ENCODE peak calls at places on chromosomes 2 and 18, in four cellular contexts. U, X, R and K are unnamed samples.

GRCh38 chr2:5869871-5870375 is 177.7 kb downstream of the SOX11 start:
- DNase-seq in U (no peak), X (no peak), R (no peak), K (no peak)

GRCh38 chr18:11104307-11104706 is 45.1 kb downstream of the PIEZO2 start:
- DNase-seq in U (no peak), X (no peak), R (no peak), K (no peak)

GRCh38 chr18:6203791-6204190 is 210.9 kb downstream of the L3MBTL4 start:
- DNase-seq in U (no peak), X (no peak), R (no peak), K (no peak)

GRCh38 chr2:209517436-209517835 is 93.6 kb downstream of the MAP2 start:
- DNase-seq in U (no peak), X (no peak), R (no peak), K (no peak)

GRCh38 chr2:16135196-16135912 is 195.0 kb downstream of the MYCN start:
- DNase-seq in U (no peak), X (no peak), R (peak), K (no peak)

GRCh38 chr2:66126936-66127527 is 307.9 kb upstream of the MEIS1 start:
- DNase-seq in U (no peak), X (no peak), R (no peak), K (no peak)

GRCh38 chr2:69770193-69770702 is 28.3 kb downstream of the ANXA4 start:
- DNase-seq in U (peak), X (peak), R (no peak), K (no peak)

GRCh38 chr2:132621131-132621875 is 48.7 kb downstream of the LYPD1 start:
- DNase-seq in U (no peak), X (no peak), R (no peak), K (no peak)

GRCh38 chr2:190407246-190407661 is 901 bp upstream of the MFSD6 start:
- DNase-seq in U (no peak), X (no peak), R (no peak), K (no peak)

GRCh38 chr18:76368976-76369375 is 126.1 kb downstream of the ZNF516 start:
- DNase-seq in U (no peak), X (no peak), R (no peak), K (no peak)

GRCh38 chr2:207253946-207254345 is 88.2 kb upstream of the KLF7 start:
- DNase-seq in U (peak), X (peak), R (no peak), K (no peak)

GRCh38 chr2:218895758-218896500 is 15.3 kb downstream of the WNT10A start:
- DNase-seq in U (no peak), X (no peak), R (no peak), K (no peak)

GRCh38 chr2:3071645-3072044 is 306.0 kb downstream of the EIPR1 start:
- DNase-seq in U (no peak), X (no peak), R (no peak), K (no peak)

GRCh38 chr2:150567771-150568278 is 80.4 kb upstream of the RND3 start:
- DNase-seq in U (peak), X (peak), R (no peak), K (no peak)

GRCh38 chr2:224543939-224544338 is 41.2 kb downstream of the CUL3 start:
- DNase-seq in U (no peak), X (no peak), R (no peak), K (no peak)

GRCh38 chr2:21194828-21195227 is 71.1 kb downstream of the TDRD15 start:
- DNase-seq in U (no peak), X (no peak), R (no peak), K (no peak)

GRCh38 chr2:237497820-237498128 is 10.7 kb downstream of the MLPH start:
- DNase-seq in U (no peak), X (no peak), R (no peak), K (no peak)

GRCh38 chr18:79802298-79802697 is 4.6 kb downstream of the KCNG2 start:
- DNase-seq in U (no peak), X (no peak), R (no peak), K (no peak)

GRCh38 chr2:175837046-175837445 is 165.0 kb downstream of the LNPK start:
- DNase-seq in U (peak), X (peak), R (no peak), K (no peak)

GRCh38 chr2:222514901-222515300 is 90.6 kb downstream of the SGPP2 start:
- DNase-seq in U (no peak), X (no peak), R (no peak), K (no peak)

GRCh38 chr2:58313926-58314325 is 72.8 kb upstream of the FANCL start:
- DNase-seq in U (no peak), X (no peak), R (no peak), K (no peak)

GRCh38 chr2:168152902-168153301 is 94.5 kb downstream of the STK39 start:
- DNase-seq in U (no peak), X (no peak), R (no peak), K (no peak)

GRCh38 chr2:85744771-85745601 is 8.8 kb upstream of the ATOH8 start:
- DNase-seq in U (no peak), X (peak), R (no peak), K (no peak)

GRCh38 chr2:96342085-96342484 is 6.5 kb downstream of the NCAPH start:
- DNase-seq in U (peak), X (peak), R (no peak), K (no peak)

GRCh38 chr2:111054791-111055627 is 65.7 kb upstream of the BCL2L11 start:
- DNase-seq in U (no peak), X (peak), R (no peak), K (no peak)

GRCh38 chr18:8657050-8657820 is 48.0 kb downstream of the RAB12 start:
- DNase-seq in U (no peak), X (no peak), R (peak), K (no peak)

GRCh38 chr2:102065675-102066252 is 74.0 kb downstream of the IL1R2 start:
- DNase-seq in U (peak), X (peak), R (no peak), K (no peak)

GRCh38 chr2:111246620-111247061 is 125.9 kb downstream of the BCL2L11 start:
- DNase-seq in U (no peak), X (no peak), R (no peak), K (no peak)

GRCh38 chr18:44936485-44936884 is 255.8 kb downstream of the SETBP1 start:
- DNase-seq in U (no peak), X (no peak), R (no peak), K (no peak)

GRCh38 chr2:157233506-157233905 is 24.0 kb upstream of the GALNT5 start:
- DNase-seq in U (no peak), X (peak), R (no peak), K (no peak)

GRCh38 chr2:20674974-20675679 is 8.2 kb downstream of the GDF7 start:
- DNase-seq in U (no peak), X (peak), R (peak), K (peak)

GRCh38 chr2:162509288-162509968 is 165.5 kb downstream of the GCA start:
- DNase-seq in U (no peak), X (peak), R (no peak), K (no peak)

GRCh38 chr2:20640411-20641122 is 10.3 kb downstream of the HS1BP3 start:
- DNase-seq in U (no peak), X (no peak), R (no peak), K (no peak)

GRCh38 chr2:181457741-181458425 is 697 bp downstream of the ITGA4 start:
- DNase-seq in U (peak), X (peak), R (peak), K (peak)

GRCh38 chr2:7083580-7084509 is 166.6 kb downstream of the RNF144A start:
- DNase-seq in U (no peak), X (peak), R (peak), K (peak)

GRCh38 chr18:78632111-78632541 is 347.5 kb upstream of the SALL3 start:
- DNase-seq in U (no peak), X (peak), R (no peak), K (no peak)

GRCh38 chr2:13550285-13550684 is 833.5 kb downstream of the TRIB2 start:
- DNase-seq in U (no peak), X (no peak), R (no peak), K (no peak)

GRCh38 chr2:86335865-86336321 is 1.5 kb downstream of the REEP1 start:
- DNase-seq in U (no peak), X (no peak), R (no peak), K (no peak)

GRCh38 chr2:134401789-134402188 is 147.9 kb downstream of the MGAT5 start:
- DNase-seq in U (no peak), X (no peak), R (peak), K (no peak)

GRCh38 chr2:116716444-116716843 is 1098.0 kb upstream of the DDX18 start:
- DNase-seq in U (no peak), X (no peak), R (no peak), K (no peak)

DNA sequence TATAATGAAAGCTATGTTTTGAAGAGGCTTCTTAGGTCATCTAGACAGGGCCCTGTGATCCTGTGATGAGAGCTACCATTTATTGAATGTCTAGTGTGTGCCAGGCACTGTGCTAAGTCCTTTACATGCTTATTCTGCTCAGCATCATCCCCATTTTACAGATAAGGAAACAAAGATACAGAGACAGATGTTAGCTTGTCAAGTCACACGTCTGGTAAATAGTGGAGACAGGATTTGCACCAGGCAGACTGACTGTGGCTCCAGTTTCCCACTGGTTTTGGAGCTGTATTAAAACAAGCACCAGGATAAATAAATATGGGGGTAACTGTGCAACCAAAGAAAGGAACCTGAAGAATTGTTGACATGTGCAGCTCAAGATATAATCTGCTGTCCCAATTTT is 19.2 kb upstream of the EML6 start:
- DNase-seq in U (no peak), X (no peak), R (no peak), K (no peak)
- TF ChIP-seq CTCF in U (no peak), X (no peak), R (no peak), K (no peak)

GRCh38 chr2:171957061-171957460 is 34.8 kb downstream of the HAT1 start:
- DNase-seq in U (peak), X (no peak), R (no peak), K (no peak)
- TF ChIP-seq CTCF in U (peak), X (no peak), R (no peak), K (no peak)

GRCh38 chr18:22169011-22169888 is at the start of gene GATA6:
- DNase-seq in U (peak), X (peak), R (peak), K (peak)
- TF ChIP-seq CTCF in U (peak), X (peak), R (peak), K (no peak)

GRCh38 chr18:58052960-58053359 is 8.9 kb downstream of the NEDD4L start:
- DNase-seq in U (no peak), X (no peak), R (no peak), K (no peak)

GRCh38 chr18:58048243-58048642 is 4.2 kb downstream of the NEDD4L start:
- DNase-seq in U (no peak), X (no peak), R (no peak), K (no peak)

GRCh38 chr18:58054041-58054733 is 10.2 kb downstream of the NEDD4L start:
- DNase-seq in U (no peak), X (peak), R (no peak), K (no peak)

GRCh38 chr18:58049000-58049688 is 5.1 kb downstream of the NEDD4L start:
- DNase-seq in U (no peak), X (no peak), R (no peak), K (no peak)

GRCh38 chr18:58051765-58052460 is 7.9 kb downstream of the NEDD4L start:
- DNase-seq in U (no peak), X (peak), R (no peak), K (no peak)
- TF ChIP-seq CTCF in U (no peak), X (peak), R (peak), K (no peak)

GRCh38 chr2:74392449-74392743 is 12.3 kb upstream of the DCTN1 start:
- DNase-seq in U (no peak), X (no peak), R (no peak), K (no peak)
- TF ChIP-seq CTCF in U (no peak), X (no peak), R (no peak), K (no peak)

DNA sequence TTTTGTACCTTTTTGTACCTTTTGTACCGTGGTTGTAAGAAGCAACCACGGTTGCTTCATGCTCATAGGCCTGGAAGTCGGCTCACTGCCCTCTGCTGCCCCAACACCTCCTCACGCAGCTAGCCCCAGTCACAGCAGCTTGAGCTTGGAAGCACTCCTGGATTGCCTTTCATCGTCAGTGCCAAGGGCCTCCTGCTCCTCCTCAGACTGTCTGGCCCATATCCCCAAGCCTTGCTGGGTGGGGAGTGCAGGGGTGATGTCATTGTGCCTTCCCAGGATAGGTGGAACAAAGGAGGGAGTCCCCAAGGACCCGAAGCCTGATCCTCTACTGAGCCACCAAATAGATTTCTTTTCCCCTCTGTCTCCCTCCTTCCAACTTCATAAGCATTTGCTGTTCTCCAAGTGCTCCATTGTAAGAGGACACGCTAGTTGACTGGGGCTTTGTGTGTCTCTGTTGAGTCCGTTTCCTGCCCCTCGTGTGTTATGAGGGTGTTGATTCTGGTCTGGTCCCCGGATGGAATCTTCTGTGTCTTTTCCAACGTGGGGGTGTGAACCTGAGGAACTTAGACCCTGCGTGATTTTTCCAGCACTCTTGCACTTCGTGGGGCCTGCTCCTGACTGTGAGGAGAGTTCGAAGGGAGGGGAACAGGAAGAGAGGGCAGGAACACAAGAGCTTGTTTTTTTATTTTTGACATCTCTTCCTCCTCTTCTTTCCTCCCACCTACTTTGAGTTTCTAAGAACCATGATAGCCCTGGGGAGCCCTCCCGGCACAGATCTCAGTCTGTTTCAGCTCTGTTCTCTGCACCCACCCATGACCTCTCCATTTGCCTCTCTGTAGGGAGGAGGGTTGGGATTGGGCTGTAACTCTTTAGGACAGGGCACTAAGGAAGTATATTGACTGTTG is 127.2 kb upstream of the EML6 start:
- DNase-seq in U (no peak), X (peak), R (peak), K (no peak)
- TF ChIP-seq CTCF in U (no peak), X (no peak), R (no peak), K (no peak)

DNA sequence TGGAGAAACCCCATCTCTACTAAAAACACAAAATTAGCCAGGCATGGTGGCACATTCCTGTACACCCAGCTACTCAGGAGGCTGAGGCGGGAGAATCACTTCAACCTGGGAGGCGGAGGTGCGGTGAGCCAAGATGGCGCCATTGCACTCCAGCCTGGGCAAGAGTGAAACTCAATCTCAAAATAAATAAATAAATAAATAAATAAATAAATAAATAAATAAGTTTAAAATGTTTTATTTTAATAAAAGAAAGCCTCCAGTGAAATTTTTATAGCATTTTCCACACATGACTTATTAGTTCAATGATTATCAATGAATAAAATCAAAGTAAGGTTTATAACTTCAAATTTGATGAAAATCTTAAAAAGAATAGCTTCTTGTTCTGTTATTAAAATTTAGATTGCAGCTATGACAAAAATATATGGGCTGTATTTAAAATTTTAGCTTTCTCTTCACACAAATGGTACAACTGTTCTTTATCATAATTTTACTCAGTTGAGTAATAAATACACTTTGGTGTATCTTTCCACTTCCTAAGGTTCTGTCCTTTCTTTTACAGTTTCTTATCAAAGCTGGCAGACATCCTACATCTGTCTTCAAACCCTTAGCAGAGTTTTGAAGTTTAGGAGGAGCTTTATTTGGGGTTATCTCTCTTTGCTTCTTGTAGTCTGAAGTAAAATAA is 78.4 kb upstream of the ZSWIM2 start:
- DNase-seq in U (no peak), X (no peak), R (no peak), K (no peak)
- TF ChIP-seq CTCF in U (no peak), X (no peak), R (no peak), K (no peak)

DNA sequence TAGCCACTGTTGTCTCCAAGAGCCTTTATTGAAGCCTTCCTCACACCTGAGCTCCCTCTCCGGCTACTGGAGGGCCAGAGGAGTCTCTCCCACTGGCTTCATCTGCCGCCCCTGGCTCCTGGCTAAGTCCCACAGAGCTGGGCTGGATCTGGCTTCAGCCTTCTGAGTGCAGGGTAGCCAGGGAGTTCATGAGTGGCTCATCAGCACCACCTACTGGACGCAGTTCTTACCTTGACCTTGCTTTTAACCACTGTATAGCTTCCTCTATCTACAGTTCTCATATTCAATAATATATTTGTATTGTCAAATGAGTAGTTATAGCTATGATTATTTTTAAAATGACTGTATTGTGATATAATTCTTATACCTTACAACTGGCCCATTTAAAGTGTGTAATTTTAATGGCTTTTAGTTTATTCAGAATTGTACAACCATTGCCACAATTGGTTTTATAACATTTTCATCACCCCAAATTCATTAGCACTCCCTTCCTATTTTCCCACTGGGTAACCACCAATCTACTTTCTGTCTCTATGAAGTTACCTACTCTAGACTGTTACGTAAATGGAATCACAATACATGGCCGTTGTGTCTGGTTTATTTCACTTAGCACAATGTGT is 17.7 kb downstream of the CNDP1 start:
- DNase-seq in U (peak), X (peak), R (peak), K (peak)
- TF ChIP-seq CTCF in U (peak), X (peak), R (peak), K (peak)

GRCh38 chr18:46096651-46097300 is 1.3 kb downstream of the ATP5F1A start:
- DNase-seq in U (no peak), X (peak), R (no peak), K (no peak)

GRCh38 chr18:46098616-46098933 is 479 bp upstream of the ATP5F1A start:
- DNase-seq in U (no peak), X (no peak), R (no peak), K (no peak)

GRCh38 chr18:46099463-46099862 is 1.4 kb upstream of the ATP5F1A start:
- DNase-seq in U (no peak), X (no peak), R (no peak), K (no peak)

GRCh38 chr18:46097378-46097852 is 681 bp downstream of the ATP5F1A start:
- DNase-seq in U (no peak), X (no peak), R (no peak), K (no peak)

GRCh38 chr18:46097853-46098615 is at the start of gene ATP5F1A:
- DNase-seq in U (peak), X (peak), R (peak), K (peak)
- TF ChIP-seq CTCF in U (no peak), X (no peak), R (no peak), K (no peak)

DNA sequence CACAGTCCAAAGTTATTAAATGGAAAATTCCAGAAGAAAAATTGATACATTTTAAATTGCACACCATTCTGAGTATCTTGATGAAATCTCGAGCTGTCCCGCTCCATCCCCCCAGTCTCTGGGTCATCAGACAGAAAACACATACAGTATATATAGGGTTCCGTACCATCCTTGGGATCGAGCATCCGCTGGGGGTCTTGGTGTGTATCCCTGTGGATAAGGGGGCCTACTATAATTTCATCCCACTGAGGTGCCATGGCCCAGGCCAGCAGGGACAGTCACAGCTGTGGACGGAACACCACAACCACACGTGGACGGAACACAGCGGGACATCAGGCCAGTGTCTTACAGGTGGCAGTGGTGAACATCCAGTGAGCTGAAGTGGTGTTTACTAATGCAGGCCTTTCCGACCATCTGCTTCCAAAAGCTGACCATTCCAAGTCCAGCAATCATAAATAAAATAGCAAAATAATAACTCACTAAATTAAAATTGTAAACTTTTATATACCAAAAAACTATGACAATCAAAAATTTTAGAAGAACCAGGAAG is 14.0 kb downstream of the TWIST2 start:
- DNase-seq in U (no peak), X (no peak), R (no peak), K (no peak)
- TF ChIP-seq CTCF in U (no peak), X (no peak), R (no peak), K (no peak)